ENCODE peak calls at places on chromosome 21, in seven cellular contexts. L is GM10248; J is CD8-positive, alpha-beta T cell; B is OCI-LY7; Z is GM20000; P is HFF-Myc; C is brain microvascular endothelial cell. X is an unnamed sample.

GRCh38 chr21:46111857-46112730 is 14.2 kb downstream of the COL6A2 start:
- DNase-seq in L (no peak), J (no peak), B (no peak), Z (no peak), P (no peak), C (no peak), X (peak)

GRCh38 chr21:16305686-16306085 is 575.9 kb downstream of the USP25 start:
- DNase-seq in L (no peak), J (no peak), B (no peak), Z (no peak), P (no peak), C (peak), X (no peak)

GRCh38 chr21:45235488-45235887 is 52.2 kb downstream of the POFUT2 start:
- DNase-seq in L (no peak), J (no peak), B (no peak), Z (no peak), P (no peak), C (no peak), X (no peak)

GRCh38 chr21:36756527-36756926 is 57.6 kb downstream of the SIM2 start:
- DNase-seq in L (no peak), J (no peak), B (no peak), Z (no peak), P (peak), C (peak), X (no peak)

GRCh38 chr21:21286170-21286798 is 288.1 kb downstream of the NCAM2 start:
- DNase-seq in L (no peak), J (no peak), B (no peak), Z (no peak), P (no peak), C (no peak), X (no peak)

GRCh38 chr21:26934383-26934782 is 32.5 kb downstream of the ADAMTS5 start:
- DNase-seq in L (no peak), J (no peak), B (no peak), Z (no peak), P (no peak), C (no peak), X (no peak)

GRCh38 chr21:36534656-36535055 is 54.7 kb upstream of the CLDN14 start:
- DNase-seq in L (peak), J (no peak), B (no peak), Z (no peak), P (no peak), C (no peak), X (no peak)

GRCh38 chr21:19109694-19110093 is 706.1 kb upstream of the TMPRSS15 start:
- DNase-seq in L (no peak), J (no peak), B (no peak), Z (no peak), P (no peak), C (no peak), X (no peak)

GRCh38 chr21:31222142-31222541 is 121.9 kb downstream of the TIAM1 start:
- DNase-seq in L (no peak), J (no peak), B (no peak), Z (no peak), P (peak), C (no peak), X (no peak)

GRCh38 chr21:45353200-45353599 is 51.8 kb upstream of the COL18A1 start:
- DNase-seq in L (no peak), J (no peak), B (no peak), Z (no peak), P (no peak), C (no peak), X (no peak)

GRCh38 chr21:15617968-15618367 is 111.8 kb upstream of the USP25 start:
- DNase-seq in L (no peak), J (no peak), B (no peak), Z (no peak), P (peak), C (peak), X (no peak)

GRCh38 chr21:36075171-36075570 is 5.3 kb downstream of the CBR1 start:
- DNase-seq in L (no peak), J (no peak), B (no peak), Z (no peak), P (no peak), C (no peak), X (no peak)

GRCh38 chr21:28579986-28580550 is 412.6 kb downstream of the LTN1 start:
- DNase-seq in L (no peak), J (no peak), B (no peak), Z (no peak), P (no peak), C (no peak), X (no peak)

GRCh38 chr21:45861156-45861870 is 120.3 kb upstream of the COL6A1 start:
- DNase-seq in L (no peak), J (no peak), B (no peak), Z (no peak), P (no peak), C (no peak), X (no peak)

GRCh38 chr21:15557925-15558324 is 171.9 kb upstream of the USP25 start:
- DNase-seq in L (no peak), J (no peak), B (peak), Z (no peak), P (no peak), C (no peak), X (no peak)

GRCh38 chr21:21000576-21001175 is 2.5 kb downstream of the NCAM2 start:
- DNase-seq in L (no peak), J (no peak), B (no peak), Z (no peak), P (no peak), C (no peak), X (no peak)

DNA sequence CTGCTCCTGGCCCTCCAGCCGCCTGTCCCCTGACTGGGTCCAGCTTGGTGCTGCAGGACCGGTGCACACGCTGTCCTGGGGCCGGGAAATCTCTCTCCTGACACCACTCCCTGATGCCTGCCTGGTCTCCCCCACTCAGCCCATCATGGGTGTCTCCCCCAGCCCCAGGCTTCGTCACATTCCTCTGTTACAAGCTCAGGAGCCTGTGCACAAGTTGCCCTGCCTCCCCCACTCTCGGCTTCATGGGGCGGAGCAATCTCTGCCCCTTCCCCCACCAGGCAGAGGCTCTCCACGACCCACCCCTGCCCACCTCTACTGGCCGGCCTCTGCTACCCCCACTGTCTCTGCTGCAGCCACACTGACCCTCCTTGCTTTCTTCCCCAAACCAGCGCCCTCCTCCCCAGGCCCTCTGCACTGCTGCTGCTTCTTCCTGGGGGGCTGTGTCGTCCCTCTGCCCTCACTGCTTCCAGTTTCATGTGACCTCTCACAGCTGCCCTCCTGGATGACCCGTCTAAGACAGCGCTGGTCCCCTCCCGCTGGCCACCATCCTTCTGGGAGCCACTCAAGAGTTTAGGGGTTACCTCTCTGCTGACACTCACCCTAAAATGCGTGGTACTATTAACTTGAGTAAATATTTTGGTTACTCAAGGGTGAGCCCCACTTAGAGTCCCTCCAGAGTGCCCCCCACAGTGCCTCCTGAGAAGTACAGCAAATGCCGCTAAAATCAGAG is 5.7 kb upstream of the RIPK4 start:
- DNase-seq in L (no peak), J (no peak), B (no peak), Z (no peak), P (no peak), C (no peak), X (no peak)
- TF ChIP-seq CTCF in L (no peak), J (no peak), B (no peak), Z (no peak), P (no peak), C (no peak), X (no peak)

GRCh38 chr21:34545079-34545884 is 33.3 kb upstream of the KCNE1 start:
- DNase-seq in L (peak), J (no peak), B (peak), Z (peak), P (no peak), C (no peak), X (no peak)
- TF ChIP-seq CTCF in L (no peak), J (no peak), B (no peak), Z (no peak), P (no peak), C (no peak), X (no peak)

GRCh38 chr21:33478858-33479678 is 706 bp downstream of the TMEM50B start:
- DNase-seq in L (peak), J (peak), B (peak), Z (peak), P (no peak), C (no peak), X (peak)
- TF ChIP-seq CTCF in L (no peak), J (no peak), B (peak), Z (peak), P (no peak), C (peak), X (no peak)

GRCh38 chr21:43361493-43362296 is 65.2 kb downstream of the SIK1 start:
- DNase-seq in L (peak), J (peak), B (peak), Z (peak), P (peak), C (peak), X (no peak)
- TF ChIP-seq CTCF in L (no peak), J (no peak), B (no peak), Z (no peak), P (no peak), C (no peak), X (no peak)

GRCh38 chr21:44071359-44072104 is 35.7 kb upstream of the PWP2 start:
- DNase-seq in L (no peak), J (no peak), B (no peak), Z (no peak), P (no peak), C (no peak), X (no peak)
- TF ChIP-seq CTCF in L (no peak), J (no peak), B (no peak), Z (no peak), P (peak), C (peak), X (no peak)

GRCh38 chr21:23694396-23694795 is 1912.9 kb downstream of the MRPL39 start:
- DNase-seq in L (no peak), J (no peak), B (no peak), Z (no peak), P (no peak), C (no peak), X (no peak)
- TF ChIP-seq CTCF in L (no peak), J (no peak), B (no peak), Z (no peak), P (no peak), C (no peak), X (no peak)

GRCh38 chr21:32776743-32777142 is 5.2 kb upstream of the PAXBP1 start:
- DNase-seq in L (no peak), J (no peak), B (no peak), Z (no peak), P (no peak), C (no peak), X (no peak)

GRCh38 chr21:32777269-32777668 is 5.7 kb upstream of the PAXBP1 start:
- DNase-seq in L (no peak), J (no peak), B (no peak), Z (no peak), P (no peak), C (no peak), X (no peak)

GRCh38 chr21:32779983-32780382 is 8.4 kb upstream of the PAXBP1 start:
- DNase-seq in L (no peak), J (no peak), B (peak), Z (no peak), P (no peak), C (no peak), X (no peak)

DNA sequence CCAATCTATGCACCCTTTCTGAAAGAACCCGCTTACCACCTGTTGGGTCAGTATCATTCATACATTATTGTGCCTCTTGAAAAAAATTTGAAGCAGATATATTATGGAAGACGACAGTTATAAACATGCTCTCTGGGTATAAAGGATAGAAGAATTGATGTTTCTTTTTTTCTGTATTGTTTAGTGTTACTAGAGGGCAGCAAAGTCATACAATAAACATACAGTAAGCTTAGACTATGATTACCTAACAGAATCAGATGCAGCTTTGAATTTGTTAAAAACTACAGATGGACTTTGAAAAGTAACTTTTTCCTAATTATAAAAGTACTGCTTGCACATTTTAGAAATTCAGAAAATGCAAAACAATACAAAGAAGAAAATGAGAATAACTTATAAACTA is 11.1 kb upstream of the PAXBP1 start:
- DNase-seq in L (no peak), J (no peak), B (no peak), Z (no peak), P (no peak), C (no peak), X (no peak)
- TF ChIP-seq CTCF in L (no peak), J (no peak), B (peak), Z (no peak), P (no peak), C (no peak), X (no peak)

GRCh38 chr21:38282921-38283320 is 26.1 kb downstream of the KCNJ15 start:
- DNase-seq in L (no peak), J (no peak), B (no peak), Z (no peak), P (no peak), C (no peak), X (no peak)

GRCh38 chr21:38280446-38280845 is 23.7 kb downstream of the KCNJ15 start:
- DNase-seq in L (no peak), J (no peak), B (no peak), Z (no peak), P (no peak), C (no peak), X (no peak)

GRCh38 chr21:38272215-38272614 is 15.4 kb downstream of the KCNJ15 start:
- DNase-seq in L (no peak), J (no peak), B (no peak), Z (no peak), P (no peak), C (no peak), X (no peak)

GRCh38 chr21:38273745-38274544 is 17.2 kb downstream of the KCNJ15 start:
- DNase-seq in L (no peak), J (no peak), B (no peak), Z (no peak), P (no peak), C (no peak), X (no peak)

GRCh38 chr21:38277501-38278111 is 20.8 kb downstream of the KCNJ15 start:
- DNase-seq in L (no peak), J (no peak), B (no peak), Z (no peak), P (peak), C (peak), X (no peak)
- TF ChIP-seq CTCF in L (no peak), J (no peak), B (no peak), Z (no peak), P (no peak), C (no peak), X (no peak)

DNA sequence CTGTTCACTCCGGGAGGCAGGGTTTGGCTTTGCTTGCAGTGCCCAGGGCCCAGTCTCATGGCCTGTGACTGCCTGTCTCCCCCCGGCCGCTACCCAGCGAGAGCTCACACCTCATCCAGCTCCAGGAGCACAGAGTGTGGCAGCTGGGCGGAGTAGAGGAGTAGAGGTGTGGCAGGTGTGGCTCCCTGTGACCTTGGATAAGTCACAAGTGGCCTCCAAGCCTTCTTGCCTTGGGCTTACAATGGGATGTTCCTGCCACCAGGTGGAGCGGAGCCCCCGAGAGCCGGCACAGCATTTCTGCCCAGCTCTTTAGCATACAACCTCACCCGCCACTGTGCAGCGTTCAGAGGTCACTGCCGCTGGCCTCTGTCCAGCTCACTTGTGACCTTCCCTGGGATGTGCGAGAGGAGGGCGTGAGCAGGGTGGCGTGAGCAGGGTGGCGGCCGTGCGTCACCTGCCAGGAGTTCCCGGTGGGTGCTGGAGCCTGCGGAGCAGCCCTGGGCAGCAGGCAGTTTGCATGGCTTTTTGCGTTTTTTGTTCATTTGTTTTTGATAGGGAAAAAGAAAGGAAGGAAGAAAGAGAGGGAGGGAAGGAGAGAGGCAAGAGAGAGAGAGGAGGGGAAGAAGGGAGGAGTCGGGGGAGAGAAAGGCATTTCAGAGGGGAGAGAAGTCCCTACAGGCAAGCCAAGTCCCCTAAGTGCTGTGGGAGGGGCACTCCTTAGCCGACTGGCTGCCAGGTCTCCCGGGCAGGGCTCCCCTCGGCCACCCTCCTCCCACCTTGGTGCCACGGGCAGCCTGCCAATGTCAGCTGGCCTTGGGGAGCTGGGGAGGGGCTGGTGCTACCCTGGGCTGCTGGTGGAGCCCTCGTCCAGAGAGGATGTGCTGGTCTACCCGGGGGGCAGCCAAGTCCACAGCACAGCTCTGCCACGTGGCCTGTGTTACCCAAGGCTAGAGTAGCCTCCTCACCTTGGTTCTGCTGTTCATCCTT is 42.6 kb downstream of the CRYAA start:
- DNase-seq in L (no peak), J (peak), B (peak), Z (no peak), P (no peak), C (no peak), X (peak)
- TF ChIP-seq CTCF in L (no peak), J (no peak), B (peak), Z (no peak), P (no peak), C (peak), X (peak)

X was measured in progenitor cell of endocrine pancreas.